ENCODE peak calls at places on chromosomes 3 and 15, in seven cellular contexts. N is neural progenitor cell; T is GM23248; F is CD8-positive, alpha-beta memory T cell; C is adrenal gland; I is mesendoderm; B is upper lobe of left lung. R is an unnamed sample.
A peak's percentile ranks its signal among the peaks of the same experiment; 100 is the strongest.

GRCh38 chr3:129123314-129124060 is 1.9 kb upstream of the RAB43 start:
- DNase-seq in N (no peak), T (peak; percentile 55), F (no peak), C (no peak), I (no peak), B (no peak), R (no peak)

GRCh38 chr15:41840092-41840491 is 1.4 kb downstream of the PLA2G4B start:
- DNase-seq in N (no peak), T (no peak), F (no peak), C (no peak), I (no peak), B (peak; percentile 57), R (no peak)

GRCh38 chr3:169295126-169295525 is 368.4 kb downstream of the MECOM start:
- DNase-seq in N (no peak), T (peak; percentile 40), F (no peak), C (no peak), I (no peak), B (no peak), R (no peak)

GRCh38 chr15:65954289-65954741 is 85.0 kb downstream of the RAB11A start:
- DNase-seq in N (peak; percentile 24), T (peak; percentile 30), F (no peak), C (no peak), I (peak; percentile 96), B (no peak), R (peak; percentile 68)

GRCh38 chr3:39183231-39184080 is 8.9 kb downstream of the XIRP1 start:
- DNase-seq in N (no peak), T (no peak), F (no peak), C (no peak), I (no peak), B (peak; percentile 62), R (no peak)

GRCh38 chr15:86743283-86743903 is 663.7 kb downstream of the AGBL1 start:
- DNase-seq in N (peak; percentile 82), T (no peak), F (peak; percentile 68), C (peak; percentile 53), I (peak; percentile 84), B (no peak), R (peak; percentile 43)

GRCh38 chr15:64134322-64134829 is 17.2 kb upstream of the SNX22 start:
- DNase-seq in N (no peak), T (no peak), F (no peak), C (peak; percentile 90), I (no peak), B (peak; percentile 59), R (no peak)

GRCh38 chr15:25829075-25829474 is 34.1 kb downstream of the ATP10A start:
- DNase-seq in N (no peak), T (peak; percentile 57), F (no peak), C (no peak), I (peak; percentile 59), B (no peak), R (no peak)

GRCh38 chr3:7752005-7752404 is 749.6 kb upstream of the LMCD1 start:
- DNase-seq in N (no peak), T (no peak), F (no peak), C (no peak), I (no peak), B (no peak), R (peak; percentile 11)

GRCh38 chr15:67025719-67026118 is 39.7 kb upstream of the SMAD3 start:
- DNase-seq in N (no peak), T (peak; percentile 71), F (no peak), C (peak; percentile 84), I (no peak), B (no peak), R (no peak)

GRCh38 chr3:36543276-36543997 is 163.1 kb downstream of the STAC start:
- DNase-seq in N (no peak), T (peak; percentile 53), F (no peak), C (no peak), I (no peak), B (no peak), R (no peak)

GRCh38 chr15:42595641-42596240 is 20.3 kb downstream of the STARD9 start:
- DNase-seq in N (no peak), T (peak; percentile 16), F (no peak), C (no peak), I (no peak), B (no peak), R (no peak)

GRCh38 chr3:15241341-15241740 is 35.3 kb downstream of the CAPN7 start:
- DNase-seq in N (peak; percentile 45), T (peak; percentile 37), F (peak; percentile 57), C (no peak), I (peak; percentile 30), B (no peak), R (peak; percentile 51)

GRCh38 chr15:82108489-82109078 is 62.8 kb upstream of the MEX3B start:
- DNase-seq in N (peak; percentile 52), T (peak; percentile 72), F (peak; percentile 69), C (peak; percentile 82), I (peak; percentile 66), B (peak; percentile 90), R (peak; percentile 91)

GRCh38 chr3:188006726-188007393 is 147.1 kb upstream of the LPP start:
- DNase-seq in N (no peak), T (peak; percentile 1), F (no peak), C (no peak), I (no peak), B (peak; percentile 8), R (no peak)

GRCh38 chr3:43584043-43584826 is 37.6 kb downstream of the ANO10 start:
- DNase-seq in N (no peak), T (peak; percentile 7), F (no peak), C (no peak), I (no peak), B (no peak), R (no peak)

GRCh38 chr3:44802006-44802405 is 40.4 kb downstream of the KIF15 start:
- DNase-seq in N (no peak), T (no peak), F (no peak), C (no peak), I (no peak), B (no peak), R (no peak)

GRCh38 chr3:169604568-169604967 is 58.9 kb downstream of the MECOM start:
- DNase-seq in N (peak; percentile 35), T (peak; percentile 17), F (no peak), C (no peak), I (peak; percentile 70), B (no peak), R (no peak)

GRCh38 chr3:86147119-86147518 is 843.8 kb downstream of the VGLL3 start:
- DNase-seq in N (no peak), T (no peak), F (no peak), C (no peak), I (peak; percentile 28), B (no peak), R (no peak)

GRCh38 chr15:90750186-90750585 is 33.0 kb downstream of the BLM start:
- DNase-seq in N (no peak), T (no peak), F (no peak), C (no peak), I (no peak), B (no peak), R (no peak)

GRCh38 chr3:142857056-142857455 is 31.8 kb downstream of the PCOLCE2 start:
- DNase-seq in N (peak; percentile 51), T (peak; percentile 22), F (no peak), C (peak; percentile 73), I (peak; percentile 87), B (no peak), R (peak; percentile 41)

GRCh38 chr3:34312684-34313083 is 514.3 kb downstream of the PDCD6IP start:
- DNase-seq in N (no peak), T (no peak), F (no peak), C (no peak), I (peak; percentile 82), B (no peak), R (no peak)

GRCh38 chr15:84690342-84690741 is 25.6 kb downstream of the SEC11A start:
- DNase-seq in N (no peak), T (no peak), F (no peak), C (no peak), I (no peak), B (no peak), R (no peak)

GRCh38 chr3:60064210-60065178 is 1014.7 kb upstream of the CFAP20DC start:
- DNase-seq in N (no peak), T (peak; percentile 78), F (no peak), C (no peak), I (peak; percentile 65), B (no peak), R (no peak)
- H3K4me3 ChIP-seq in N (no peak overlapping the region), T (no peak overlapping the region), F (no peak overlapping the region), C (no peak overlapping the region), I (no peak overlapping the region), B (no peak overlapping the region), R (no peak overlapping the region)

GRCh38 chr3:116256843-116257485 is 188.3 kb downstream of the LSAMP start:
- DNase-seq in N (no peak), T (peak; percentile 72), F (no peak), C (no peak), I (no peak), B (no peak), R (peak; percentile 6)
- H3K27me3 ChIP-seq in N (no peaks in the 10 kb centered on the region), T (no peaks in the 10 kb centered on the region), F (no peaks in the 10 kb centered on the region), C (no peaks in the 10 kb centered on the region), I (no peaks in the 10 kb centered on the region), B (no peaks in the 10 kb centered on the region), R (peaks cover 29% of the 10 kb centered on the region)

DNA sequence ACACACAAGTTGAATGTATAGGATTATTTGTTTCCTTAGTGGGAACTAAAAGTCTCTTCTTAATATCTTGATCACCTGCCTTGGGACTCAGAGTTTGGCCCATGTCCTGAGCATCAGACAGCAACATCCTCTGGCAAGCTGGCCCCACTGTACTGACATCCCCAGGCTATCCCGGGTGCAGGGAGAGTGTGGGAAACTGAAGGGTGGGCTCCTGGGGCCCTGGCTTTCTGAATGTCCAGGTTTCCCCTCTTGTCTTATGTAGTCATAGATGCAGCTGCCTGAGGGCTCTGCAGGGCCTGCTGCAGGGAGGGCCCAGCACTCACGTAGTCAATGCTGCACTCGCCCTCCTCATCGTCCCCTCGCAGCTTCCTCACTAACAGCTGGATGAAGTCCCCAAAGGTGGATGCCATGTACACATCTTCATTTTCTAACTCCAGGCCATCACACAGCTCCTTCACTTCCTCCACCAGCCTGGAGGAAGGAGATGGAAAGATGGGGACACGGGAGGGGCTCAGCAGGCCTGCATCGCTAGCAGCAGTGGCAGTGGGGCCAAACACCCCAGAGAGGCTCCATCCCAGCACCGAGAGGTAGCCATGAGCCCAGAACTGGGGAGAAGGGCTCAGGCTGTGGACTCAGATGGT is 42.8 kb downstream of the ALDH1L1 start:
- DNase-seq in N (no peak), T (no peak), F (no peak), C (peak; percentile 35), I (no peak), B (no peak), R (no peak)
- H3K36me3 ChIP-seq in N (no peaks in the 10 kb centered on the region), T (no peaks in the 10 kb centered on the region), F (no peaks in the 10 kb centered on the region), C (no peaks in the 10 kb centered on the region), I (no peaks in the 10 kb centered on the region), B (no peaks in the 10 kb centered on the region), R (no peaks in the 10 kb centered on the region)

GRCh38 chr3:20924646-20925395 is 738.8 kb upstream of the SGO1 start:
- DNase-seq in N (no peak), T (no peak), F (no peak), C (no peak), I (no peak), B (no peak), R (no peak)
- H3K4me3 ChIP-seq in N (no peak overlapping the region), T (no peak overlapping the region), F (no peak overlapping the region), C (no peak overlapping the region), I (no peak overlapping the region), B (no peak overlapping the region), R (no peak overlapping the region)

DNA sequence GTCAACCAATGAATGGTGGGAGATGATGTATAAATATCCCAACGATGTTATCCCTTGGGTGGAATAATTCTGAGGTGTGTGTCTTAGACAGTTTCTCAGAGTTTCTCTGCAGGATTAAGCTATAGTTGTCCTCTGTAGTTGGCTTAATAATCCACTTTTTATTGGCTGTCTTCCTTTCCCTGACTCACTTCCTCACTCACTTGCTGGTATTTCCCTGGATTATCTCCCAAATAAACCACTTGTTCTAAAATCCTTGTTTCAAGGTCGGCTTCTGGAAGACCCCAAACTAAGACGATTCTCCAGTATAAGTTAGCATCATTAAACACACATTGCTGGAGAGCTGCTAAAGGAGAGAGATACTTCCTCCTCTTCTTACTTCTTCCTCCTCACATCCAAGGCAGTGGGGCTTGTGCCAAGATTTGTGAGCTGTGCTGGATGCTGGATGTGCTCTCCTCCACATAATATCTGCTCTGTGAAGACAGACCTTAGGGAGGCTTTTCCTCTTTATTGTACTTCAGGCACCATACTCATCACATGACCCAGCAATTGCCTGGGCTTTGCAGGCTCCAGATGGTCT is 22.5 kb upstream of the ROPN1 start:
- DNase-seq in N (no peak), T (peak; percentile 60), F (no peak), C (no peak), I (no peak), B (no peak), R (no peak)
- H3K27me3 ChIP-seq in N (peaks cover 6% of the 10 kb centered on the region), T (peaks cover 12% of the 10 kb centered on the region), F (no peaks in the 10 kb centered on the region), C (no peaks in the 10 kb centered on the region), I (no peaks in the 10 kb centered on the region), B (no peaks in the 10 kb centered on the region), R (no peaks in the 10 kb centered on the region)